ENCODE peak calls at places on chromosome 2, in six cellular contexts. N is NCI-H446; W is epithelial cell of esophagus; Q is activated CD8-positive, alpha-beta memory T cell treated with anti-CD3 and anti-CD28 coated beads for 24 hours; Z is vagina; M is GF-D8. I is an unnamed sample.

GRCh38 chr2:30235008-30235655 is 3.8 kb downstream of the LBH start:
- DNase-seq in Z (no peak), N (no peak), M (no peak), W (peak), Q (peak), I (no peak)

GRCh38 chr2:70888925-70889715 is 46.6 kb upstream of the ATP6V1B1 start:
- DNase-seq in N (no peak), M (no peak), Z (peak), Q (no peak), W (no peak), I (peak)

GRCh38 chr2:216108310-216108966 is 710 bp upstream of the XRCC5 start:
- DNase-seq in M (no peak), N (no peak), Z (no peak), W (peak), Q (no peak), I (no peak)

GRCh38 chr2:36058953-36059352 is 296.6 kb upstream of the CRIM1 start:
- DNase-seq in Z (no peak), Q (no peak), W (peak), N (no peak), M (no peak), I (no peak)

GRCh38 chr2:72109904-72110303 is 37.8 kb downstream of the CYP26B1 start:
- DNase-seq in M (no peak), W (no peak), Q (no peak), N (no peak), Z (peak), I (no peak)

GRCh38 chr2:237264480-237265219 is 149.3 kb downstream of the COL6A3 start:
- DNase-seq in N (no peak), Z (no peak), M (no peak), W (peak), Q (no peak), I (no peak)

GRCh38 chr2:120818441-120818920 is 82.8 kb downstream of the GLI2 start:
- DNase-seq in N (peak), W (no peak), Z (no peak), M (no peak), Q (no peak), I (no peak)

GRCh38 chr2:63057249-63058148 is 6.9 kb downstream of the OTX1 start:
- DNase-seq in Z (peak), W (no peak), M (peak), Q (no peak), N (no peak), I (no peak)

GRCh38 chr2:152766908-152767307 is 48.5 kb downstream of the ARL6IP6 start:
- DNase-seq in Z (no peak), Q (no peak), N (no peak), M (no peak), W (no peak), I (no peak)

GRCh38 chr2:176001281-176001902 is 675 bp downstream of the LNPK start:
- DNase-seq in Q (no peak), Z (no peak), N (no peak), M (peak), W (peak), I (peak)

GRCh38 chr2:158719411-158719810 is 75.7 kb upstream of the DAPL1 start:
- DNase-seq in N (no peak), Q (no peak), M (no peak), Z (peak), W (no peak), I (no peak)

GRCh38 chr2:88857274-88857741 is 165.8 kb downstream of the RPIA start:
- DNase-seq in Z (no peak), N (no peak), W (no peak), M (no peak), Q (no peak), I (no peak)

GRCh38 chr2:152037711-152038110 is 61.1 kb downstream of the CACNB4 start:
- DNase-seq in Q (no peak), Z (no peak), N (peak), W (no peak), M (no peak), I (no peak)

GRCh38 chr2:40228296-40228695 is 223.6 kb downstream of the SLC8A1 start:
- DNase-seq in M (no peak), W (no peak), Q (no peak), N (peak), Z (no peak), I (no peak)

GRCh38 chr2:232927041-232927792 is 57.2 kb downstream of the SNORC start:
- DNase-seq in Q (no peak), M (no peak), W (no peak), Z (no peak), N (no peak), I (no peak)

I was measured in cerebellum.